ENCODE peak calls at places on chromosome 9, in five cellular contexts. One of them, this sample, is unnamed.

GRCh38 chr9:127065592-127065991 is 56.8 kb downstream of the ANGPTL2 start:
- DNase-seq in GM06990: no peak
- DNase-seq in AG10803: peak
- DNase-seq in neural progenitor cell: no peak
- DNase-seq in uterus: no peak
- DNase-seq in this sample: peak

GRCh38 chr9:105363842-105364241 is 84.0 kb upstream of the FSD1L start:
- DNase-seq in GM06990: no peak
- DNase-seq in AG10803: no peak
- DNase-seq in neural progenitor cell: no peak
- DNase-seq in uterus: no peak
- DNase-seq in this sample: no peak

GRCh38 chr9:123696476-123696875 is 233.4 kb downstream of the DENND1A start:
- DNase-seq in GM06990: no peak
- DNase-seq in AG10803: peak
- DNase-seq in neural progenitor cell: no peak
- DNase-seq in uterus: no peak
- DNase-seq in this sample: no peak

GRCh38 chr9:120571443-120572257 is 8.3 kb downstream of the CDK5RAP2 start:
- DNase-seq in GM06990: no peak
- DNase-seq in AG10803: peak
- DNase-seq in neural progenitor cell: no peak
- DNase-seq in uterus: no peak
- DNase-seq in this sample: peak

GRCh38 chr9:22975921-22976320 is 529.3 kb downstream of the DMRTA1 start:
- DNase-seq in GM06990: no peak
- DNase-seq in AG10803: peak
- DNase-seq in neural progenitor cell: no peak
- DNase-seq in uterus: no peak
- DNase-seq in this sample: peak

GRCh38 chr9:124479947-124480620 is 27.1 kb downstream of the NR5A1 start:
- DNase-seq in GM06990: no peak
- DNase-seq in AG10803: no peak
- DNase-seq in neural progenitor cell: no peak
- DNase-seq in uterus: no peak
- DNase-seq in this sample: no peak

GRCh38 chr9:95425910-95426551 is 90.7 kb downstream of the PTCH1 start:
- DNase-seq in GM06990: no peak
- DNase-seq in AG10803: no peak
- DNase-seq in neural progenitor cell: peak
- DNase-seq in uterus: no peak
- DNase-seq in this sample: peak

GRCh38 chr9:93305497-93306020 is 121.6 kb downstream of the WNK2 start:
- DNase-seq in GM06990: no peak
- DNase-seq in AG10803: no peak
- DNase-seq in neural progenitor cell: no peak
- DNase-seq in uterus: no peak
- DNase-seq in this sample: no peak

GRCh38 chr9:134627417-134628353 is 13.9 kb upstream of the COL5A1 start:
- DNase-seq in GM06990: no peak
- DNase-seq in AG10803: no peak
- DNase-seq in neural progenitor cell: no peak
- DNase-seq in uterus: peak
- DNase-seq in this sample: no peak

GRCh38 chr9:126056312-126057021 is 270.2 kb upstream of the MVB12B start:
- DNase-seq in GM06990: no peak
- DNase-seq in AG10803: no peak
- DNase-seq in neural progenitor cell: no peak
- DNase-seq in uterus: no peak
- DNase-seq in this sample: no peak

GRCh38 chr9:78967557-78968212 is 604.1 kb upstream of the TLE4 start:
- DNase-seq in GM06990: no peak
- DNase-seq in AG10803: peak
- DNase-seq in neural progenitor cell: no peak
- DNase-seq in uterus: no peak
- DNase-seq in this sample: no peak

GRCh38 chr9:110111868-110112267 is 96.1 kb downstream of the C9orf152 start:
- DNase-seq in GM06990: no peak
- DNase-seq in AG10803: no peak
- DNase-seq in neural progenitor cell: no peak
- DNase-seq in uterus: no peak
- DNase-seq in this sample: no peak

GRCh38 chr9:75775966-75776691 is 114.3 kb upstream of the PCSK5 start:
- DNase-seq in GM06990: no peak
- DNase-seq in AG10803: no peak
- DNase-seq in neural progenitor cell: no peak
- DNase-seq in uterus: no peak
- DNase-seq in this sample: no peak

GRCh38 chr9:137626448-137626847 is 7.6 kb downstream of the EHMT1 start:
- DNase-seq in GM06990: no peak
- DNase-seq in AG10803: no peak
- DNase-seq in neural progenitor cell: no peak
- DNase-seq in uterus: no peak
- DNase-seq in this sample: no peak

GRCh38 chr9:137620581-137620980 is 1.8 kb downstream of the EHMT1 start:
- DNase-seq in GM06990: no peak
- DNase-seq in AG10803: no peak
- DNase-seq in neural progenitor cell: no peak
- DNase-seq in uterus: no peak
- DNase-seq in this sample: no peak

GRCh38 chr9:137618105-137619067 is at the start of gene EHMT1:
- DNase-seq in GM06990: peak
- DNase-seq in AG10803: peak
- DNase-seq in neural progenitor cell: peak
- DNase-seq in uterus: peak
- DNase-seq in this sample: peak

GRCh38 chr9:137619240-137620090 is 660 bp downstream of the EHMT1 start:
- DNase-seq in GM06990: peak
- DNase-seq in AG10803: peak
- DNase-seq in neural progenitor cell: peak
- DNase-seq in uterus: no peak
- DNase-seq in this sample: peak

GRCh38 chr9:137621131-137621757 is 2.4 kb downstream of the EHMT1 start:
- DNase-seq in GM06990: no peak
- DNase-seq in AG10803: no peak
- DNase-seq in neural progenitor cell: no peak
- DNase-seq in uterus: no peak
- DNase-seq in this sample: no peak
- TF ChIP-seq CTCF in GM06990: peak
- TF ChIP-seq CTCF in AG10803: peak
- TF ChIP-seq CTCF in neural progenitor cell: peak
- TF ChIP-seq CTCF in uterus: no peak
- TF ChIP-seq CTCF in this sample: peak

DNA sequence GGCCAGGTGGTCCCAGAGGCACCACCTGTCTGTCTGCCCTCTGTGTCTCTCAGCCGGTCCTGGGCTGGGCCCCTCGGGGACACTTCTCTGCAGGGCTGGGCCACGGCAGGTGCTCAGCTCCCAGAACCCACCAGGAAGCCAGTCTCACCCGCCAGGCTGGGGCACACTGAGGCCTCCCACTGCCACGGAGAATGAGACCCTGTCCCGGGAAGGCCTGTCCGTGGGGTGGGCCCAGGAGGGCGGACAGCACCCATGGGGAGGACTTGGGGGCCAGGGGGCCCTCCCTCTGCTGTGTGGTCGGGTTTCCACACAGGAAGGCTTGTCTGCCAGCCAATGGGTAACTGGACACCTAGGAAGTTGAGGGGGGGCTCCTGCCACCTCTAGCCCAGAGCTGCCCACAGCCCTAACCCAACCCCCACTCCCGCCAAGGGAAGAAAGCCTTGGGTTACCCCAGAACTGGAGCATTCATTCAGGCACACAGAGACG is 4.1 kb upstream of the TUBB4B start:
- DNase-seq in GM06990: no peak
- DNase-seq in AG10803: no peak
- DNase-seq in neural progenitor cell: peak
- DNase-seq in uterus: no peak
- DNase-seq in this sample: no peak
- H3K4me3 ChIP-seq in GM06990: peak
- H3K4me3 ChIP-seq in AG10803: no peak
- H3K4me3 ChIP-seq in neural progenitor cell: peak
- H3K4me3 ChIP-seq in uterus: no peak
- H3K4me3 ChIP-seq in this sample: no peak

GRCh38 chr9:71364196-71364955 is 243.0 kb upstream of the TRPM3 start:
- DNase-seq in GM06990: no peak
- DNase-seq in AG10803: peak
- DNase-seq in neural progenitor cell: no peak
- DNase-seq in uterus: no peak
- DNase-seq in this sample: no peak
- TF ChIP-seq CTCF in GM06990: no peak
- TF ChIP-seq CTCF in AG10803: no peak
- TF ChIP-seq CTCF in neural progenitor cell: no peak
- TF ChIP-seq CTCF in uterus: no peak
- TF ChIP-seq CTCF in this sample: no peak

DNA sequence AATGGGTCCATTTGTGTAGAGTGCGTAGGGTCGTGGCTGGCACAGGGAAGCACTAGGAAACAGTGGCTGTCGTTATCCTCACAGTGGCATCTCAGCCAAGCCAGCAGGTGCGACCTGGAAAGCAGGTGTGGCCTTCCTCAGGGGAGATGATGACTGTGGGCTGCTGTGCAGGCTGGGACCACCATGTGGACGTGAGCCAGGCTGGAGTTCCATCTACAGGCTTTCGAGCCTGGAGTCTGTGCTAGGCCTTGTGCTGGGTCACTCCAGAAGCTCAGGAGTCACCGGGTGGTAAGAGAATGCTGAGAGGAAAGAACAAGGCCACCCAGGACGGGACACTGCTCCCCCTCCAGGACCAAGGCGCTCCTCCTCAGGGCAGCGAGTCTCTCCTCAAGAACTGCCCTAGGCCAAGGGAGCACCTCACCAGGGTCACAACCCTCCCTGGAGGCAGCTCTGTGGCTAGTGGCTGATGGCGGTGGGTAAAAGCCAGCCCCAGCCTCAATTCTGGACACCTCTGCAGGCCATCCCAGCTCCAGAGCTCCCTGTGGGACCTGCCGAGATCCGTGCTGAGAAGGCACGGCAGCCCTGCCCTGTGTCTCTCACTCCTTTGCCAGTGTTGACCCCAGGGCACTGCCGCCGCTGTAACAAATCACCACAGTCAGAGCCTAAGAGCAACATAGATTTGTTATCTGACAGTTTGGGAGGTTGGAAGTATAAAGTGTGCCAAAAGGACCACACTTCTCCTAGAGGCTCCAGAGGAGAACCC is 36.0 kb downstream of the WHRN start:
- DNase-seq in GM06990: no peak
- DNase-seq in AG10803: no peak
- DNase-seq in neural progenitor cell: no peak
- DNase-seq in uterus: no peak
- DNase-seq in this sample: no peak
- H3K4me3 ChIP-seq in GM06990: no peak
- H3K4me3 ChIP-seq in AG10803: no peak
- H3K4me3 ChIP-seq in neural progenitor cell: no peak
- H3K4me3 ChIP-seq in uterus: no peak
- H3K4me3 ChIP-seq in this sample: no peak

GRCh38 chr9:136216541-136217240 is 11.8 kb upstream of the LHX3 start:
- DNase-seq in GM06990: no peak
- DNase-seq in AG10803: no peak
- DNase-seq in neural progenitor cell: no peak
- DNase-seq in uterus: no peak
- DNase-seq in this sample: no peak

GRCh38 chr9:136218271-136218670 is 13.3 kb upstream of the LHX3 start:
- DNase-seq in GM06990: no peak
- DNase-seq in AG10803: no peak
- DNase-seq in neural progenitor cell: no peak
- DNase-seq in uterus: no peak
- DNase-seq in this sample: no peak

GRCh38 chr9:136219276-136219675 is 14.3 kb upstream of the LHX3 start:
- DNase-seq in GM06990: no peak
- DNase-seq in AG10803: peak
- DNase-seq in neural progenitor cell: no peak
- DNase-seq in uterus: no peak
- DNase-seq in this sample: peak

GRCh38 chr9:136220017-136220729 is 15.2 kb upstream of the LHX3 start:
- DNase-seq in GM06990: no peak
- DNase-seq in AG10803: no peak
- DNase-seq in neural progenitor cell: no peak
- DNase-seq in uterus: no peak
- DNase-seq in this sample: peak

GRCh38 chr9:136218673-136219072 is 13.7 kb upstream of the LHX3 start:
- DNase-seq in GM06990: no peak
- DNase-seq in AG10803: no peak
- DNase-seq in neural progenitor cell: no peak
- DNase-seq in uterus: no peak
- DNase-seq in this sample: no peak
- TF ChIP-seq CTCF in GM06990: no peak
- TF ChIP-seq CTCF in AG10803: no peak
- TF ChIP-seq CTCF in neural progenitor cell: peak
- TF ChIP-seq CTCF in uterus: no peak
- TF ChIP-seq CTCF in this sample: no peak

GRCh38 chr9:92133949-92134604 is 18.9 kb upstream of the SPTLC1 start:
- DNase-seq in GM06990: peak
- DNase-seq in AG10803: peak
- DNase-seq in neural progenitor cell: peak
- DNase-seq in uterus: peak
- DNase-seq in this sample: peak
- H3K4me3 ChIP-seq in GM06990: no peak
- H3K4me3 ChIP-seq in AG10803: peak
- H3K4me3 ChIP-seq in neural progenitor cell: peak
- H3K4me3 ChIP-seq in uterus: no peak
- H3K4me3 ChIP-seq in this sample: no peak

This sample was measured in astrocyte of the spinal cord.